ENCODE peak calls at places on chromosome 13, in seven cellular contexts. S, F, N, C, M, Y and P are unnamed samples. For H3K4me1, the result is how much of the 10 kb centered on the place peaks cover.

GRCh38 chr13:44573071-44573470 is 3.1 kb downstream of the TSC22D1 start:
- DNase-seq in S (no peak), F (no peak), N (no peak), C (no peak), M (no peak), Y (no peak), P (no peak)

GRCh38 chr13:56861472-56861871 is 279.2 kb upstream of the PRR20A start:
- DNase-seq in S (no peak), F (no peak), N (no peak), C (no peak), M (no peak), Y (no peak), P (no peak)

GRCh38 chr13:73891805-73892204 is 242.4 kb downstream of the KLF12 start:
- DNase-seq in S (no peak), F (no peak), N (no peak), C (no peak), M (no peak), Y (no peak), P (no peak)

GRCh38 chr13:67156718-67157049 is 73.5 kb downstream of the PCDH9 start:
- DNase-seq in S (no peak), F (no peak), N (no peak), C (no peak), M (no peak), Y (no peak), P (no peak)

GRCh38 chr13:46753137-46753536 is 43.8 kb downstream of the ESD start:
- DNase-seq in S (no peak), F (no peak), N (no peak), C (no peak), M (no peak), Y (no peak), P (no peak)

GRCh38 chr13:28805193-28805819 is 14.8 kb upstream of the MTUS2 start:
- DNase-seq in S (peak), F (no peak), N (no peak), C (peak), M (no peak), Y (no peak), P (no peak)

GRCh38 chr13:25678398-25678797 is 306.6 kb downstream of the ATP8A2 start:
- DNase-seq in S (no peak), F (no peak), N (no peak), C (no peak), M (no peak), Y (no peak), P (no peak)

GRCh38 chr13:51844862-51845573 is at the start of gene TMEM272:
- DNase-seq in S (peak), F (no peak), N (peak), C (peak), M (peak), Y (peak), P (peak)

GRCh38 chr13:23796546-23796945 is 92.7 kb downstream of the MIPEP start:
- DNase-seq in S (no peak), F (no peak), N (no peak), C (no peak), M (no peak), Y (no peak), P (no peak)

GRCh38 chr13:28527629-28528028 is 32.7 kb upstream of the FLT1 start:
- DNase-seq in S (no peak), F (no peak), N (no peak), C (no peak), M (no peak), Y (no peak), P (no peak)

GRCh38 chr13:60720590-60720989 is 323.6 kb downstream of the TDRD3 start:
- DNase-seq in S (peak), F (no peak), N (no peak), C (no peak), M (no peak), Y (no peak), P (no peak)

GRCh38 chr13:91153372-91153771 is 194.1 kb upstream of the MIR17HG start:
- DNase-seq in S (no peak), F (no peak), N (no peak), C (no peak), M (no peak), Y (no peak), P (no peak)

GRCh38 chr13:95288899-95289500 is 12.3 kb downstream of the ABCC4 start:
- DNase-seq in S (no peak), F (no peak), N (no peak), C (no peak), M (no peak), Y (no peak), P (no peak)

GRCh38 chr13:51995677-51996551 is 15.3 kb downstream of the ATP7B start:
- DNase-seq in S (peak), F (no peak), N (no peak), C (no peak), M (no peak), Y (no peak), P (no peak)

GRCh38 chr13:26529441-26529840 is 28.0 kb upstream of the WASF3 start:
- DNase-seq in S (peak), F (no peak), N (no peak), C (no peak), M (no peak), Y (no peak), P (no peak)

GRCh38 chr13:43478178-43478577 is 308.6 kb downstream of the ENOX1 start:
- DNase-seq in S (no peak), F (no peak), N (no peak), C (no peak), M (no peak), Y (no peak), P (no peak)

GRCh38 chr13:61988810-61989209 is 573.2 kb upstream of the PCDH20 start:
- DNase-seq in S (no peak), F (no peak), N (no peak), C (no peak), M (no peak), Y (no peak), P (no peak)

DNA sequence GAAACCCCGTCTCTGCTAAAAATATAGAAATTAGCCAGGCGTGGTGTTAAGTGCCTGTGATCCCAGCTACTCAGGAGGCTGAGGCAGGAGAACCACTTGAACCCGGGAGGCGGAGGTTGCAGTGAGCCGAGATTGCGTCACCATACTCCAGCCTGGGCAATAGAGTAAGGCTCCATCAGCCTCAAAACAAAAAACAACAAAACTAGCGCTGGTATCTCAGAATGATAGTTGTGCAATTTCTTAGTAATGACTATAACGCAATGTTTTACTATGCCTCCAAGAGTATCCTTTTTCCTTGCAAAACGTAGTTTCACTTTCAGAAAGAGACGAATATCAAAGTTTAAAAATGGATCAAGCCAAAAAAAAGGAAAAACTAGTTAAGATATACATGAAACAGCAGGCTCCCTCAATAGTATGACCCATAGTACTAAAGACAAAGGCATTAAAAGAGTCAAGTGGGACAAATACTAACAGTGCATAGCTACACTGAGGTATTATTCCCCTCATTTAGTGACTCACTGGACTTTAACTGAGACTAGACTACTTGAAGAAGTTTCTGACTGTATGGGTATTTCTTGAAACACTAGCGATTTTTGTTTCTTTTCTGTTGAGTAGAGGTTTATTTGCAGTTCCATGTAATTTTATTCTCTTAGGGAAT is 10.5 kb upstream of the ITM2B start:
- DNase-seq in S (no peak), F (no peak), N (peak), C (no peak), M (no peak), Y (no peak), P (no peak)
- H3K4me3 ChIP-seq in S (peak), F (peak), N (peak), C (no peak), M (peak), Y (peak), P (peak)

GRCh38 chr13:109152311-109152820 is 523.0 kb downstream of the MYO16 start:
- DNase-seq in S (no peak), F (no peak), N (no peak), C (no peak), M (no peak), Y (no peak), P (peak)

GRCh38 chr13:109151696-109152095 is 522.3 kb downstream of the MYO16 start:
- DNase-seq in S (no peak), F (no peak), N (no peak), C (no peak), M (no peak), Y (no peak), P (peak)

GRCh38 chr13:109154146-109154545 is 524.7 kb downstream of the MYO16 start:
- DNase-seq in S (no peak), F (no peak), N (no peak), C (no peak), M (no peak), Y (no peak), P (peak)

GRCh38 chr13:109154546-109154945 is 525.1 kb downstream of the MYO16 start:
- DNase-seq in S (no peak), F (no peak), N (no peak), C (no peak), M (no peak), Y (no peak), P (peak)

GRCh38 chr13:109152941-109153340 is 523.5 kb downstream of the MYO16 start:
- DNase-seq in S (no peak), F (no peak), N (no peak), C (no peak), M (no peak), Y (no peak), P (peak)
- H3K4me1 ChIP-seq in S (under half), F (under half), N (under half), C (half or more), M (under half), Y (under half), P (half or more)

GRCh38 chr13:21018220-21018619 is 43.2 kb downstream of the LATS2 start:
- DNase-seq in S (no peak), F (no peak), N (no peak), C (no peak), M (no peak), Y (no peak), P (no peak)

GRCh38 chr13:21022694-21023325 is 38.6 kb downstream of the LATS2 start:
- DNase-seq in S (no peak), F (no peak), N (no peak), C (peak), M (no peak), Y (no peak), P (no peak)

GRCh38 chr13:21020176-21020575 is 41.2 kb downstream of the LATS2 start:
- DNase-seq in S (no peak), F (no peak), N (no peak), C (no peak), M (no peak), Y (no peak), P (peak)

GRCh38 chr13:21022056-21022693 is 39.2 kb downstream of the LATS2 start:
- DNase-seq in S (no peak), F (no peak), N (no peak), C (no peak), M (no peak), Y (no peak), P (no peak)

GRCh38 chr13:21020581-21020980 is 40.8 kb downstream of the LATS2 start:
- DNase-seq in S (no peak), F (no peak), N (no peak), C (no peak), M (no peak), Y (no peak), P (no peak)
- H3K27ac ChIP-seq in S (peak), F (peak), N (peak), C (peak), M (no peak), Y (no peak), P (no peak)

GRCh38 chr13:111505175-111505777 is 184.8 kb downstream of the TEX29 start:
- DNase-seq in S (no peak), F (no peak), N (no peak), C (peak), M (no peak), Y (no peak), P (peak)

GRCh38 chr13:111508164-111508870 is 187.9 kb downstream of the TEX29 start:
- DNase-seq in S (no peak), F (no peak), N (no peak), C (no peak), M (no peak), Y (no peak), P (no peak)

GRCh38 chr13:111506621-111507020 is 186.2 kb downstream of the TEX29 start:
- DNase-seq in S (no peak), F (no peak), N (no peak), C (no peak), M (no peak), Y (no peak), P (peak)

GRCh38 chr13:111503905-111504695 is 183.7 kb downstream of the TEX29 start:
- DNase-seq in S (no peak), F (no peak), N (no peak), C (no peak), M (no peak), Y (no peak), P (no peak)

GRCh38 chr13:111506131-111506530 is 185.7 kb downstream of the TEX29 start:
- DNase-seq in S (no peak), F (no peak), N (no peak), C (no peak), M (no peak), Y (no peak), P (peak)
- H3K4me3 ChIP-seq in S (no peak), F (no peak), N (no peak), C (no peak), M (no peak), Y (no peak), P (no peak)

DNA sequence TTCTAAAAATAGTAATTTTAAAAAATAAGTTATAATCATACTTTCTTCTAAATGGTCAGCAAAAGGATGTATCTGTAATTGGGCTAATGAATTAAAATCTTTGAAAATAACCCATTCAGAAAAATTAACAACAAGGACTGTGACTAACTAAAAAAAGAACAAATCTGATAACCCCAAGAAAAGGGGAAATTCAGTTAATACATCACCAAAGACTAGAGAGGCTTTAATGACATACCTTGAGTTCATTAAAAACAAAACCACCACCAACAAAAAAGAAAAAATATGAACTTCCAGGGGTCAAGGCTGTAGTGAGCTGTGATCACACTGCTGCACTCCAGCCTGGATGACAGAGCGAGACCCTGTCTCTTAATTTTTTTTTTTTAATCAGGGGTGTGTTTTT is 121.8 kb downstream of the TBC1D4 start:
- DNase-seq in S (no peak), F (no peak), N (no peak), C (no peak), M (no peak), Y (no peak), P (no peak)
- H3K4me1 ChIP-seq in S (under half), F (under half), N (under half), C (under half), M (under half), Y (under half), P (half or more)

DNA sequence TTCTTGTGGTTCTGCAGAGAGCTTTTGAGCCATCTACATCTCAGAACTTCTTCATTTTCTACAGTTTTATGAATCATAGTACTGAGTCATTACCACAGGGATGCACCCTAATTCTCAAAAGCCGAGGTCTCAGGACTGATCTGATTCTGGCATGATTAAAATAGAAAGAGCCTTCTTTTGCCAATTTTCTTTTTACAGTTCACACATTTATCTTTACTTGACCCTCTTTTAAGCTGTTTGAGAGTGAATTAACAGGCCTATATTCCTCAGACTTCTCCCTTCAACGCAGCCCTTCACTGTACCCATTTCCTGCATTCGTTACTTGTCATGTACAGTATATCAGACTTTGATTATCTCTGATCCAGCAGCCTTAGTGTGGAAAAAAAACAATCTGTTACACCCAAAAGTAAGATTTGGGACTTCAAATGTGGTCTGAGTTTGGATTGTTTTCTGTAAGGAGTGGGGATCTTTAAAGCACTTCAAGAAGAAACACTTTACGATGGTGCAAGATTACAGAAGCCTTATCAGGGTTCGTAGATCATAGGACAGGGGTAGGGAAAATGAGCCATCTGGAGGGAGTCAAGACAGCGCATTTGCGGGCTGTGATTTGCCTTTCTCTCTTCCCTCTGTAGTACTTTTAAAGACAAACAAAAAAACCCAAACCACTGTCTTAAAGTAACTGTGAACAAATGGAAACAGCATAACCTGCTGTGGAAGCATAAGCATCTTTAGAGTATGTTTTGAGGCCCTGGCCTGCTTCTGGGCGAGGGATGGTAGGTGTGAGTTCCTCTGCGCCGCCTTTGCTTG is 15.3 kb upstream of the GPR183 start:
- DNase-seq in S (no peak), F (no peak), N (no peak), C (no peak), M (no peak), Y (peak), P (peak)
- H3K27ac ChIP-seq in S (peak), F (peak), N (peak), C (peak), M (peak), Y (peak), P (peak)

GRCh38 chr13:114115796-114116195 is 16.6 kb downstream of the RASA3 start:
- DNase-seq in S (peak), F (peak), N (peak), C (no peak), M (no peak), Y (no peak), P (no peak)

GRCh38 chr13:114118763-114119123 is 13.7 kb downstream of the RASA3 start:
- DNase-seq in S (no peak), F (no peak), N (no peak), C (peak), M (no peak), Y (no peak), P (no peak)

GRCh38 chr13:114118086-114118762 is 14.2 kb downstream of the RASA3 start:
- DNase-seq in S (no peak), F (no peak), N (no peak), C (no peak), M (no peak), Y (no peak), P (no peak)

GRCh38 chr13:114115191-114115671 is 17.2 kb downstream of the RASA3 start:
- DNase-seq in S (peak), F (peak), N (peak), C (no peak), M (no peak), Y (no peak), P (peak)

GRCh38 chr13:114116734-114117133 is 15.7 kb downstream of the RASA3 start:
- DNase-seq in S (no peak), F (peak), N (no peak), C (no peak), M (no peak), Y (no peak), P (no peak)
- H3K4me3 ChIP-seq in S (no peak), F (no peak), N (no peak), C (no peak), M (no peak), Y (no peak), P (no peak)